ENCODE peak calls at places on chromosome 20, in five cellular contexts. M, F, E, J and D are unnamed samples.

GRCh38 chr20:13340088-13340487 is 119.0 kb downstream of the ISM1 start:
- DNase-seq in E (no peak), F (no peak), J (no peak), M (no peak), D (no peak)

GRCh38 chr20:41032243-41032642 is 3.6 kb downstream of the TOP1 start:
- DNase-seq in E (no peak), J (no peak), F (no peak), M (no peak), D (no peak)

GRCh38 chr20:37363221-37364012 is 17.5 kb downstream of the SRC start:
- DNase-seq in E (no peak), F (no peak), J (no peak), M (no peak), D (no peak)

GRCh38 chr20:61891476-61891875 is 174.2 kb downstream of the TAF4 start:
- DNase-seq in E (no peak), M (no peak), J (no peak), F (no peak), D (no peak)

GRCh38 chr20:4059631-4060030 is 44.3 kb upstream of the RNF24 start:
- DNase-seq in F (no peak), J (no peak), M (no peak), E (no peak), D (no peak)

GRCh38 chr20:49030954-49031619 is 15.0 kb upstream of the CSE1L start:
- DNase-seq in J (no peak), E (no peak), F (no peak), M (no peak), D (no peak)

GRCh38 chr20:56875052-56875663 is 246.1 kb downstream of the TFAP2C start:
- DNase-seq in F (no peak), E (no peak), J (no peak), M (no peak), D (no peak)

GRCh38 chr20:4083103-4083864 is 67.9 kb upstream of the RNF24 start:
- DNase-seq in M (no peak), E (no peak), F (peak), J (no peak), D (no peak)

GRCh38 chr20:19368351-19368750 is 155.9 kb downstream of the SLC24A3 start:
- DNase-seq in E (no peak), J (no peak), F (no peak), M (no peak), D (no peak)

GRCh38 chr20:46541229-46541935 is 9.1 kb downstream of the OCSTAMP start:
- DNase-seq in J (no peak), F (no peak), E (no peak), M (no peak), D (no peak)

GRCh38 chr20:21526776-21527175 is 12.9 kb upstream of the NKX2-2 start:
- DNase-seq in F (no peak), J (no peak), E (no peak), M (no peak), D (no peak)

GRCh38 chr20:34215711-34216381 is 25.4 kb upstream of the ASIP start:
- DNase-seq in M (no peak), F (peak), E (peak), J (peak), D (peak)

GRCh38 chr20:20549699-20550098 is 162.7 kb downstream of the RALGAPA2 start:
- DNase-seq in E (no peak), J (no peak), M (no peak), F (peak), D (no peak)

GRCh38 chr20:33668087-33668790 is 1.5 kb downstream of the ACTL10 start:
- DNase-seq in J (peak), E (peak), F (no peak), M (no peak), D (peak)

GRCh38 chr20:17614812-17615644 is 45.2 kb downstream of the DSTN start:
- DNase-seq in M (no peak), F (no peak), E (no peak), J (peak), D (no peak)

GRCh38 chr20:46512943-46513844 is at the start of gene ZNF334:
- DNase-seq in J (peak), E (peak), M (no peak), F (peak), D (no peak)

DNA sequence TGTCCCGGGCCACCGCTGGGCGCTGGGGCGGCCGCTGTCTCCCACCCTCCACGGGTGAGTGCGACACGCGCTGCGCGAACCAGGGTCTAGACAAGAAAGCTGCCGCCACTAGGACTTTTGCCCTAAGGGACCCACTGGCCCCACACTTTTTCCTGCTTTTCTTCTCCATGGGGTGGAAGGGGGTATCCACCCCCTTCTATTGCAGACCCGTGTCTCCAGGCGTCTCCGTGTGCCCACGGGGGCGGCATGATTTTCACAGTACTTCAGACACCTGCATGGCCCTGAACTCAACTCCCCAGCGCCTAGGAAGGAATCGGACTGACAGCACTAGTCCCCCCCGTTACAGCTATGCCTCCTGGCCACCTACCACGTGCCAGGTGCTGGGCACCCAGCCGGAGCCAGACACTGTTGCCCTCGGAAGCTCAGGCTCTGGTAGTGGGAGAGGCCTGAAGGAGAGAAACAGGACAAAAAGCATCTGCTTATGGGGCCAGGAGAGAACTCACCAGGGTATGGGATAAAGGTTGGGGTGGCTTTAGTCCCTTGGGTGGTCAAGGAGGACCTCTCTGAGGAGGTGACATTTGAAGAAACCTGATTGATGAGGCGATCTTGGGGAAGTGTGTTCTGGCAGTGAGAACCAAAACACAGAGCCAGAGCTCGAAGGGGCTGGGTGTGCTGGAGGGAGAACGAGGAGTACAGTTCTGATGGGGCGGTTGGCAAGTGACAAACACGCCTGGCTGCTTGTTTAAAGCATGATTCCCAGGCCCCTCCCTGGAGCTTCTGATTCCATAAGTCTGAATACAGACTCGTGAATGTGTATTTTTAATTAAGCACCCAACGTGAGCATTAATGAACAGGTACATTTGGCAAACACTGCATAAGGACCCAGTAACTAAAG is 622 bp upstream of the NFATC2 start:
- DNase-seq in M (no peak), J (no peak), E (no peak), F (no peak), D (no peak)
- TF ChIP-seq FOXM1 in M (no peak), J (no peak), E (no peak), F (no peak), D (no peak)

GRCh38 chr20:54153041-54153327 is 20.8 kb downstream of the CYP24A1 start:
- DNase-seq in F (no peak), J (no peak), E (no peak), M (no peak), D (no peak)
- TF ChIP-seq FOXM1 in F (no peak), J (no peak), E (no peak), M (no peak), D (no peak)

DNA sequence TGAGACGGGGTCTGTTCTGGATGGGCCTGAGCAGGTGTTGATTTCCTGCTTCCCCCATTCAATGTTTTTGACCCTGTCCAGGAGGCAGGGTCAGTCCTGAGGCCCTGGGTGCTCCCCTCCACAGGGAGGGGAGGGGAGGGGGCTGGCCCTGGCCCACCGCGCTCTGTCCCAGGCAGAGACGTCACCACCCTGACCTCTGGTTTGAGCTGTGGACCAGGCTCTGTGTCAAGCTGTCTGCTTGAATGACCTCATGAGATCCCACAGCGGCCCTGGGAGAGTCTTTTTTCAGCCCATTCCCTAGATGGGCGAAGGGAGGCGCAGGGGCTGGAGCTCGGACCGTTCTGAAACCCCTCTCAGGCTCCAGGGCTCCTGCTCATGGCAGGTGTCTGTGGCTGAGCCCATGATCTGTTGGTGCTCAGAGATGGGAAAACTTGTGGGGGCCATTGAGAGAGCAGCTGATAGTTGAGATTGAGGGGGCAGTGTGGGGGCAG is 8.9 kb upstream of the LKAAEAR1 start:
- DNase-seq in F (peak), J (no peak), E (peak), M (no peak), D (no peak)
- TF ChIP-seq FOXM1 in F (no peak), J (no peak), E (no peak), M (no peak), D (no peak)

GRCh38 chr20:50186987-50187402 is 3.6 kb upstream of the CEBPB start:
- DNase-seq in M (no peak), E (no peak), F (peak), J (no peak), D (no peak)

GRCh38 chr20:50185426-50185825 is 5.2 kb upstream of the CEBPB start:
- DNase-seq in M (no peak), F (no peak), J (no peak), E (no peak), D (no peak)

GRCh38 chr20:50188287-50188688 is 2.3 kb upstream of the CEBPB start:
- DNase-seq in F (no peak), E (no peak), J (no peak), M (no peak), D (no peak)

GRCh38 chr20:50187403-50188051 is 3.1 kb upstream of the CEBPB start:
- DNase-seq in F (peak), M (no peak), E (peak), J (no peak), D (no peak)

GRCh38 chr20:50186151-50186885 is 4.3 kb upstream of the CEBPB start:
- DNase-seq in M (no peak), E (peak), F (peak), J (peak), D (peak)
- TF ChIP-seq FOXM1 in M (peak), E (no peak), F (no peak), J (no peak), D (no peak)

DNA sequence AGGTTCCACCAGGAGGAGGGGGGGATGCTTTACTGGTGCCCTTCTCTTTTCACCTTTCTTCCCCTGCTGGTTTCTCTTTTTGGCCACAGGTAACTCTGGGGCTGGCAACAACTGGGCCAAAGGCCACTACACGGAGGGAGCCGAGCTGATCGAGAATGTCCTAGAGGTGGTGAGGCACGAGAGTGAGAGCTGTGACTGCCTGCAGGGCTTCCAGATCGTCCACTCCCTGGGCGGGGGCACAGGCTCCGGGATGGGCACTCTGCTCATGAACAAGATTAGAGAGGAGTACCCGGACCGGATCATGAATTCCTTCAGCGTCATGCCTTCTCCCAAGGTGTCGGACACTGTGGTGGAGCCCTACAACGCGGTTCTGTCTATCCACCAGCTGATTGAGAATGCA is 4.4 kb downstream of the TUBB1 start:
- DNase-seq in F (no peak), E (no peak), M (no peak), J (no peak), D (no peak)
- TF ChIP-seq FOXM1 in F (no peak), E (no peak), M (no peak), J (no peak), D (no peak)

GRCh38 chr20:16349518-16350295 is 223.5 kb downstream of the KIF16B start:
- DNase-seq in F (no peak), E (no peak), J (peak), M (no peak), D (no peak)
- TF ChIP-seq FOXM1 in F (no peak), E (no peak), J (no peak), M (no peak), D (no peak)

GRCh38 chr20:35839891-35840290 is 68.1 kb downstream of the PHF20 start:
- DNase-seq in E (no peak), J (no peak), M (no peak), F (no peak), D (no peak)

GRCh38 chr20:35840403-35840802 is 68.6 kb downstream of the PHF20 start:
- DNase-seq in F (no peak), M (no peak), E (no peak), J (peak), D (no peak)

GRCh38 chr20:35837577-35838195 is 65.9 kb downstream of the PHF20 start:
- DNase-seq in M (no peak), F (no peak), E (no peak), J (no peak), D (no peak)

GRCh38 chr20:35842361-35842760 is 70.5 kb downstream of the PHF20 start:
- DNase-seq in E (no peak), J (no peak), M (no peak), F (no peak), D (no peak)

DNA sequence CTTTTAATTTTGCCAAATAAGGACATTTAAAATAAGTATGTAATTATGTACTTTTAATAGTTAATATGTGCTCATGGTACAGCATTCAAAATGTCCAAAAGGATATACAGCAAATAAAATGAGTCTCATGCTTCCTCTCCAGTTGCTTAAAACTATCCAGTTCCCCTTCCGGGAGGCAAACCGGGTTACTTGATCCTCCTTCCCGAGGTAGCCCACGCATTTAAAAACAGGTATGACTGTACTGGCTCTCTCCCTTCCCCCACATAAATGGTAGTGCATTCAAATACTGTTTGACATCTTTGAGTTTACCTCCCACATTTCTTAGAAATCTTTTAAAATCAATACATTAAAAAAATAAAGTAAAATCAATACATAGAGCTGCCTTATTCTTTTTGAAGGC is 66.4 kb downstream of the PHF20 start:
- DNase-seq in E (no peak), F (no peak), J (no peak), M (no peak), D (no peak)
- TF ChIP-seq FOXM1 in E (no peak), F (no peak), J (no peak), M (no peak), D (no peak)

DNA sequence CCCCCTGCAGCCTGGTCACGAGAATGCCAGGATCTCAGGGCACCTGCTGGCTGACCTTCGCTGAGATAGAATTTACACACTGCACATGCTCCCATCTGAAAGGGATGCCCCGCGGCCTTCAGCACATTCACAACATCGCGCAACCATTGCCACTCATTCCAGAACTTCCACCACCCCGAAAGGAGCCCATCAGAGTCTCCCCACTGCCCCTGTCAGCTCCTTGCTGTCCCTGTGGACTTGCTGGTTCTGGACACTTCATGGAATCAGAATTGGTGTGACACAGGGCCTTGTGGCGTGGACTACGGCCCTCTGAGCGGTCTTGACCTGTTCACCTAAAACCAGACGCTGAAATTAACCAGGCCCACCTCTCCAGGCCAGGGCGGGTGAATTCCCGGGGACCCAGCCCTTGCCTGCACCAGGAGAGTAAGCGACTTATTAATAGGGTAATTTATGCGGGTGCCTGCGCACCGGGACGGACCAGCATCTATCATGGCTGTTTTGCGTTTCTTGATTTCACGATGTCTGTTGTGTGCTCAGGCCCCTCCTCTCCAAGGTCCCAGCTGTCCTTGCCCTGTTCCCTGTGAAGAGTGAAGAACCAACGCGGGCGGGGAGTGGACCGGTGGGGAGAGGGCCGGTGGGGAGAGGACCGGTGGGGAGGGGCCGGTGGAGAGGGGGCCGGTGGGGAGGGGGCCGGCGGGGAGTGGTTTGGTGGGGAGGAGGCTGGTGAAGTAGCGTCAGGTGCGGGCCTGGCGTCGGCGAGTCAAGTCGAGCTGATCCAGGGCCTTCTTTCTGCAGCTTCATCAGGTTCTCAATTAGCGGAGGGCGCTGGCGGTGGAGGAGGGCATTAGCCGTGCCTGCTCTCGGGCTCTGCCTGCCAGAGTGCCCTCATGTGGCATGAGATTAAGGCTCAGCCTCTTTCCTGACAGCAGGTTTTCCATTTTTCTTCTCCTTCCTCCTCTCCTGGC is 20.9 kb upstream of the BHLHE23 start:
- DNase-seq in E (no peak), F (no peak), J (peak), M (no peak), D (no peak)
- TF ChIP-seq FOXM1 in E (no peak), F (no peak), J (no peak), M (no peak), D (no peak)

DNA sequence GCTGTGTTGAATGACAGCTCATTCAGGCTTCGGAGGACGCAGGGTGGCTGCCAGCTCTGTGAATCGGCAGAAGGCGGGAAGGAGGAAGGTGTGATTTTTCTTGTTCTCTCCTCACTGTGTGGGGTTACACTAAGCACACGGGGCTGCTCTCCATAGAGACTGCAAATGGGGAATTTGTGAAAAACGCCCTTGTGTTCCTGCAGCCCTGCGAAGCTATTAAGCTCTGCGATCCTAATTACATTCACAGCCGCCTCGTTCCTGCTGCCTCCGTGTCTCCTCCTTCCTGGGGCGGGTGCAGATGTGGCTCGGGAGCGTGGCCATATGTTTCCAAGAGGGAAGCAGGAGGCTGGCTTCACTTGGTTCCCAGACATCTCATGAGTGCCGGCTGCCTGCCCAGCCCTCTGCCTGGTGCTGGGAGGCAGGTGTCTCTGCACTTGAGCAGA is 124.0 kb downstream of the TOX2 start:
- DNase-seq in J (peak), F (no peak), E (no peak), M (no peak), D (no peak)
- TF ChIP-seq FOXM1 in J (no peak), F (no peak), E (no peak), M (no peak), D (no peak)